ENCODE peak calls at places on chromosomes 7 and 10, in ten cellular contexts. One of them, this sample, is unnamed.

GRCh38 chr7:25314729-25315267 is 86.5 kb upstream of the NPVF start:
- DNase-seq in body of pancreas: peak; percentile 60
- DNase-seq in cardiac muscle cell: no peak
- DNase-seq in GM20000: no peak
- DNase-seq in astrocyte of the spinal cord: no peak
- DNase-seq in neural progenitor cell: no peak
- DNase-seq in dorsolateral prefrontal cortex: no peak
- DNase-seq in fibroblast of villous mesenchyme: peak; percentile 9
- DNase-seq in cardiac fibroblast: peak; percentile 48
- DNase-seq in hepatocyte: peak; percentile 51
- DNase-seq in this sample: no peak

GRCh38 chr7:68730194-68730593 is 868.1 kb upstream of the AUTS2 start:
- DNase-seq in cardiac fibroblast: no peak
- DNase-seq in body of pancreas: peak; percentile 8
- DNase-seq in GM20000: no peak
- DNase-seq in neural progenitor cell: no peak
- DNase-seq in cardiac muscle cell: no peak
- DNase-seq in astrocyte of the spinal cord: no peak
- DNase-seq in dorsolateral prefrontal cortex: no peak
- DNase-seq in fibroblast of villous mesenchyme: no peak
- DNase-seq in hepatocyte: peak; percentile 30
- DNase-seq in this sample: no peak

GRCh38 chr10:21526952-21527633 is 1.6 kb upstream of the SKIDA1 start:
- DNase-seq in dorsolateral prefrontal cortex: no peak
- DNase-seq in fibroblast of villous mesenchyme: peak; percentile 73
- DNase-seq in cardiac muscle cell: peak; percentile 63
- DNase-seq in hepatocyte: peak; percentile 77
- DNase-seq in GM20000: peak; percentile 73
- DNase-seq in astrocyte of the spinal cord: peak; percentile 76
- DNase-seq in neural progenitor cell: peak; percentile 80
- DNase-seq in body of pancreas: peak; percentile 71
- DNase-seq in cardiac fibroblast: peak; percentile 83
- DNase-seq in this sample: peak; percentile 55

GRCh38 chr7:57305192-57305748 is 144.7 kb upstream of the ZNF716 start:
- DNase-seq in cardiac muscle cell: no peak
- DNase-seq in dorsolateral prefrontal cortex: no peak
- DNase-seq in hepatocyte: no peak
- DNase-seq in fibroblast of villous mesenchyme: no peak
- DNase-seq in GM20000: no peak
- DNase-seq in astrocyte of the spinal cord: no peak
- DNase-seq in cardiac fibroblast: no peak
- DNase-seq in body of pancreas: no peak
- DNase-seq in neural progenitor cell: no peak
- DNase-seq in this sample: no peak

GRCh38 chr7:124761164-124761715 is 4.4 kb downstream of the GPR37 start:
- DNase-seq in neural progenitor cell: no peak
- DNase-seq in dorsolateral prefrontal cortex: no peak
- DNase-seq in astrocyte of the spinal cord: no peak
- DNase-seq in fibroblast of villous mesenchyme: no peak
- DNase-seq in cardiac muscle cell: no peak
- DNase-seq in GM20000: no peak
- DNase-seq in body of pancreas: no peak
- DNase-seq in hepatocyte: no peak
- DNase-seq in cardiac fibroblast: no peak
- DNase-seq in this sample: no peak

GRCh38 chr7:18474944-18475343 is 20.6 kb upstream of the HDAC9 start:
- DNase-seq in fibroblast of villous mesenchyme: no peak
- DNase-seq in cardiac fibroblast: no peak
- DNase-seq in neural progenitor cell: no peak
- DNase-seq in body of pancreas: no peak
- DNase-seq in GM20000: no peak
- DNase-seq in cardiac muscle cell: no peak
- DNase-seq in dorsolateral prefrontal cortex: no peak
- DNase-seq in astrocyte of the spinal cord: no peak
- DNase-seq in hepatocyte: no peak
- DNase-seq in this sample: no peak

GRCh38 chr7:53996856-53997255 is 545.3 kb upstream of the VSTM2A start:
- DNase-seq in dorsolateral prefrontal cortex: no peak
- DNase-seq in hepatocyte: peak; percentile 7
- DNase-seq in neural progenitor cell: no peak
- DNase-seq in fibroblast of villous mesenchyme: no peak
- DNase-seq in GM20000: no peak
- DNase-seq in astrocyte of the spinal cord: no peak
- DNase-seq in body of pancreas: no peak
- DNase-seq in cardiac fibroblast: no peak
- DNase-seq in cardiac muscle cell: no peak
- DNase-seq in this sample: no peak

GRCh38 chr10:73772280-73773151 is 9.3 kb upstream of the CHCHD1 start:
- DNase-seq in hepatocyte: peak; percentile 88
- DNase-seq in dorsolateral prefrontal cortex: peak; percentile 75
- DNase-seq in neural progenitor cell: peak; percentile 86
- DNase-seq in astrocyte of the spinal cord: peak; percentile 85
- DNase-seq in body of pancreas: peak; percentile 88
- DNase-seq in cardiac muscle cell: peak; percentile 82
- DNase-seq in GM20000: peak; percentile 89
- DNase-seq in cardiac fibroblast: peak; percentile 83
- DNase-seq in fibroblast of villous mesenchyme: peak; percentile 86
- DNase-seq in this sample: peak; percentile 82

GRCh38 chr10:23158370-23158769 is 33.7 kb upstream of the PTF1A start:
- DNase-seq in body of pancreas: peak; percentile 83
- DNase-seq in dorsolateral prefrontal cortex: peak; percentile 49
- DNase-seq in astrocyte of the spinal cord: peak; percentile 55
- DNase-seq in neural progenitor cell: peak; percentile 85
- DNase-seq in GM20000: peak; percentile 78
- DNase-seq in hepatocyte: peak; percentile 80
- DNase-seq in cardiac muscle cell: peak; percentile 81
- DNase-seq in cardiac fibroblast: peak; percentile 75
- DNase-seq in fibroblast of villous mesenchyme: peak; percentile 63
- DNase-seq in this sample: peak; percentile 79
- TF ChIP-seq CTCF in body of pancreas: peak; percentile 88
- TF ChIP-seq CTCF in dorsolateral prefrontal cortex: peak; percentile 90
- TF ChIP-seq CTCF in astrocyte of the spinal cord: peak; percentile 94
- TF ChIP-seq CTCF in neural progenitor cell: peak; percentile 75
- TF ChIP-seq CTCF in GM20000: peak; percentile 77
- TF ChIP-seq CTCF in hepatocyte: peak; percentile 67
- TF ChIP-seq CTCF in cardiac muscle cell: peak; percentile 86
- TF ChIP-seq CTCF in cardiac fibroblast: peak; percentile 89
- TF ChIP-seq CTCF in fibroblast of villous mesenchyme: peak; percentile 87
- TF ChIP-seq CTCF in this sample: peak; percentile 79

GRCh38 chr7:149871576-149871975 is 2.2 kb upstream of the ATP6V0E2 start:
- DNase-seq in dorsolateral prefrontal cortex: no peak
- DNase-seq in fibroblast of villous mesenchyme: no peak
- DNase-seq in cardiac muscle cell: no peak
- DNase-seq in hepatocyte: no peak
- DNase-seq in cardiac fibroblast: no peak
- DNase-seq in GM20000: no peak
- DNase-seq in astrocyte of the spinal cord: no peak
- DNase-seq in body of pancreas: no peak
- DNase-seq in neural progenitor cell: no peak
- DNase-seq in this sample: no peak

GRCh38 chr7:149872419-149873073 is 1.2 kb upstream of the ATP6V0E2 start:
- DNase-seq in astrocyte of the spinal cord: peak; percentile 83
- DNase-seq in neural progenitor cell: peak; percentile 72
- DNase-seq in cardiac fibroblast: peak; percentile 77
- DNase-seq in cardiac muscle cell: peak; percentile 77
- DNase-seq in body of pancreas: peak; percentile 75
- DNase-seq in hepatocyte: peak; percentile 89
- DNase-seq in GM20000: peak; percentile 74
- DNase-seq in dorsolateral prefrontal cortex: peak; percentile 92
- DNase-seq in fibroblast of villous mesenchyme: peak; percentile 86
- DNase-seq in this sample: peak; percentile 56

GRCh38 chr7:149873968-149874643 is at the start of gene ATP6V0E2:
- DNase-seq in fibroblast of villous mesenchyme: no peak
- DNase-seq in body of pancreas: no peak
- DNase-seq in hepatocyte: no peak
- DNase-seq in cardiac fibroblast: no peak
- DNase-seq in dorsolateral prefrontal cortex: no peak
- DNase-seq in GM20000: no peak
- DNase-seq in cardiac muscle cell: no peak
- DNase-seq in neural progenitor cell: no peak
- DNase-seq in astrocyte of the spinal cord: no peak
- DNase-seq in this sample: no peak

GRCh38 chr7:149874644-149875028 is 867 bp downstream of the ATP6V0E2 start:
- DNase-seq in body of pancreas: no peak
- DNase-seq in hepatocyte: no peak
- DNase-seq in GM20000: no peak
- DNase-seq in dorsolateral prefrontal cortex: no peak
- DNase-seq in cardiac fibroblast: no peak
- DNase-seq in astrocyte of the spinal cord: no peak
- DNase-seq in fibroblast of villous mesenchyme: no peak
- DNase-seq in neural progenitor cell: peak; percentile 37
- DNase-seq in cardiac muscle cell: no peak
- DNase-seq in this sample: no peak

DNA sequence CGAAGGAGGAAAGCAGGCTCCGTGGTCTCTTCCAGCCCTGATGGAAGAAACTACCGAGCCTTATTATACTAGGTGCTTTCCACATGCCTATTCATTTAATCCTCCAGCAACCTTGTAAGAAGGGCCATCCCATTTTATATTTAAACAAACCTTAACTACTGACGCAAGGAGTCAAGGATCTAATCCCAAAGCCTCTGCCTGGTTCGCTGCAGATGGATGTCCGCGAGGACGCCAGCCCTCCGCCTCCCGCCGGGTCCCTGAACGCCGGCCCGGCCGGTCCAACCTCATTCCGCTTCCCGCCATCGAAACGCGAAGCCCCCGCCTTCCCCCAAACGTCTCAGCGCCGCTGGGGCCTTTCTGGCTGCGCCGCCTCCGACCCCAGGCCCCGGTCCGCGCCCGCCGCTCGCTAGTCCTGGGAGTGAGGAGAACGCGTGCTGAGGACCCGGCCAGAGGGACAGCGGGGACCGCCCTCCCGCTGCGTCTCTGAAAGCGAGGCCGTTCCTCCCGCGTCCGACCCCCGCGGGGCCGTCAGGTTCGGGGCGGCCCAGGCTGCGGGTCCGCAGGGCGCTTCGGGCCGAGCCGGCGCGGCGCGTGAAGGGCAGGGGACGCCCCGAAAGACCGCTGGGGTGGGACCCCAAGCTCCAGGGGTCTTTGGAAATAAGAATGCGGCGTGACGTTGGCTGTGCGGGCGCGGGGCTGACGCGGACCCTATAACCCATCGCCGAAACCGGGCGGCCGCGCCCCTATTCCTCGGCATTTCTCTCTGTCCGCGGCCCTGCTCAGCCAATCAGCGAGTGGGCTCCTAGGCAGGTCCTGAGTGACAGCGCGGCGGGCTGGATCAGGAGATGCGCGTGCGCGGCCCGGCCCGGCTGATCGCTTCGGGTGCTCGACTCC is 448 bp upstream of the ATP6V0E2 start:
- DNase-seq in neural progenitor cell: peak; percentile 96
- DNase-seq in hepatocyte: peak; percentile 98
- DNase-seq in cardiac muscle cell: peak; percentile 97
- DNase-seq in cardiac fibroblast: peak; percentile 93
- DNase-seq in dorsolateral prefrontal cortex: peak; percentile 98
- DNase-seq in GM20000: peak; percentile 100
- DNase-seq in body of pancreas: peak; percentile 97
- DNase-seq in astrocyte of the spinal cord: peak; percentile 91
- DNase-seq in fibroblast of villous mesenchyme: peak; percentile 90
- DNase-seq in this sample: peak; percentile 100
- TF ChIP-seq CTCF in neural progenitor cell: no peak
- TF ChIP-seq CTCF in hepatocyte: no peak
- TF ChIP-seq CTCF in cardiac muscle cell: no peak
- TF ChIP-seq CTCF in cardiac fibroblast: no peak
- TF ChIP-seq CTCF in dorsolateral prefrontal cortex: peak; percentile 7
- TF ChIP-seq CTCF in GM20000: no peak
- TF ChIP-seq CTCF in body of pancreas: no peak
- TF ChIP-seq CTCF in astrocyte of the spinal cord: no peak
- TF ChIP-seq CTCF in fibroblast of villous mesenchyme: no peak
- TF ChIP-seq CTCF in this sample: no peak

GRCh38 chr7:36048141-36048901 is 104.7 kb upstream of the EEPD1 start:
- DNase-seq in body of pancreas: peak; percentile 12
- DNase-seq in cardiac muscle cell: no peak
- DNase-seq in dorsolateral prefrontal cortex: no peak
- DNase-seq in fibroblast of villous mesenchyme: peak; percentile 94
- DNase-seq in cardiac fibroblast: peak; percentile 90
- DNase-seq in hepatocyte: no peak
- DNase-seq in GM20000: no peak
- DNase-seq in neural progenitor cell: no peak
- DNase-seq in astrocyte of the spinal cord: peak; percentile 60
- DNase-seq in this sample: no peak

GRCh38 chr7:36045830-36046341 is 107.2 kb upstream of the EEPD1 start:
- DNase-seq in GM20000: no peak
- DNase-seq in neural progenitor cell: no peak
- DNase-seq in fibroblast of villous mesenchyme: no peak
- DNase-seq in hepatocyte: no peak
- DNase-seq in dorsolateral prefrontal cortex: no peak
- DNase-seq in astrocyte of the spinal cord: no peak
- DNase-seq in body of pancreas: no peak
- DNase-seq in cardiac fibroblast: no peak
- DNase-seq in cardiac muscle cell: no peak
- DNase-seq in this sample: no peak

GRCh38 chr7:36048902-36049240 is 104.2 kb upstream of the EEPD1 start:
- DNase-seq in cardiac fibroblast: no peak
- DNase-seq in hepatocyte: no peak
- DNase-seq in GM20000: no peak
- DNase-seq in astrocyte of the spinal cord: no peak
- DNase-seq in fibroblast of villous mesenchyme: peak; percentile 27
- DNase-seq in cardiac muscle cell: no peak
- DNase-seq in body of pancreas: no peak
- DNase-seq in dorsolateral prefrontal cortex: no peak
- DNase-seq in neural progenitor cell: no peak
- DNase-seq in this sample: no peak

GRCh38 chr7:36045275-36045674 is 107.8 kb upstream of the EEPD1 start:
- DNase-seq in dorsolateral prefrontal cortex: no peak
- DNase-seq in GM20000: no peak
- DNase-seq in fibroblast of villous mesenchyme: peak; percentile 79
- DNase-seq in body of pancreas: no peak
- DNase-seq in hepatocyte: no peak
- DNase-seq in neural progenitor cell: no peak
- DNase-seq in astrocyte of the spinal cord: no peak
- DNase-seq in cardiac muscle cell: no peak
- DNase-seq in cardiac fibroblast: peak; percentile 72
- DNase-seq in this sample: no peak

GRCh38 chr7:36047254-36047653 is 105.8 kb upstream of the EEPD1 start:
- DNase-seq in cardiac muscle cell: no peak
- DNase-seq in cardiac fibroblast: no peak
- DNase-seq in dorsolateral prefrontal cortex: no peak
- DNase-seq in neural progenitor cell: no peak
- DNase-seq in fibroblast of villous mesenchyme: peak; percentile 6
- DNase-seq in body of pancreas: no peak
- DNase-seq in hepatocyte: no peak
- DNase-seq in astrocyte of the spinal cord: no peak
- DNase-seq in GM20000: no peak
- DNase-seq in this sample: no peak
- TF ChIP-seq CTCF in cardiac muscle cell: peak; percentile 22
- TF ChIP-seq CTCF in cardiac fibroblast: peak; percentile 22
- TF ChIP-seq CTCF in dorsolateral prefrontal cortex: no peak
- TF ChIP-seq CTCF in neural progenitor cell: peak; percentile 19
- TF ChIP-seq CTCF in fibroblast of villous mesenchyme: peak; percentile 18
- TF ChIP-seq CTCF in body of pancreas: no peak
- TF ChIP-seq CTCF in hepatocyte: peak; percentile 16
- TF ChIP-seq CTCF in astrocyte of the spinal cord: no peak
- TF ChIP-seq CTCF in GM20000: no peak
- TF ChIP-seq CTCF in this sample: no peak

GRCh38 chr10:30755474-30755873 is 125.9 kb upstream of the LYZL2 start:
- DNase-seq in cardiac muscle cell: no peak
- DNase-seq in hepatocyte: peak; percentile 28
- DNase-seq in dorsolateral prefrontal cortex: no peak
- DNase-seq in astrocyte of the spinal cord: no peak
- DNase-seq in fibroblast of villous mesenchyme: peak; percentile 53
- DNase-seq in GM20000: no peak
- DNase-seq in cardiac fibroblast: peak; percentile 34
- DNase-seq in body of pancreas: no peak
- DNase-seq in neural progenitor cell: no peak
- DNase-seq in this sample: no peak

GRCh38 chr10:30758341-30758740 is 128.8 kb upstream of the LYZL2 start:
- DNase-seq in cardiac muscle cell: no peak
- DNase-seq in neural progenitor cell: no peak
- DNase-seq in dorsolateral prefrontal cortex: no peak
- DNase-seq in hepatocyte: no peak
- DNase-seq in fibroblast of villous mesenchyme: no peak
- DNase-seq in GM20000: no peak
- DNase-seq in astrocyte of the spinal cord: no peak
- DNase-seq in cardiac fibroblast: no peak
- DNase-seq in body of pancreas: no peak
- DNase-seq in this sample: no peak

GRCh38 chr10:30759423-30759822 is 129.9 kb upstream of the LYZL2 start:
- DNase-seq in cardiac fibroblast: no peak
- DNase-seq in hepatocyte: no peak
- DNase-seq in neural progenitor cell: no peak
- DNase-seq in GM20000: no peak
- DNase-seq in cardiac muscle cell: no peak
- DNase-seq in astrocyte of the spinal cord: peak; percentile 63
- DNase-seq in fibroblast of villous mesenchyme: peak; percentile 77
- DNase-seq in body of pancreas: no peak
- DNase-seq in dorsolateral prefrontal cortex: no peak
- DNase-seq in this sample: no peak

GRCh38 chr10:30756896-30757295 is 127.3 kb upstream of the LYZL2 start:
- DNase-seq in GM20000: no peak
- DNase-seq in cardiac fibroblast: no peak
- DNase-seq in cardiac muscle cell: no peak
- DNase-seq in neural progenitor cell: no peak
- DNase-seq in dorsolateral prefrontal cortex: no peak
- DNase-seq in hepatocyte: no peak
- DNase-seq in fibroblast of villous mesenchyme: no peak
- DNase-seq in astrocyte of the spinal cord: no peak
- DNase-seq in body of pancreas: no peak
- DNase-seq in this sample: no peak

GRCh38 chr10:30756151-30756550 is 126.6 kb upstream of the LYZL2 start:
- DNase-seq in GM20000: no peak
- DNase-seq in cardiac muscle cell: no peak
- DNase-seq in fibroblast of villous mesenchyme: no peak
- DNase-seq in cardiac fibroblast: no peak
- DNase-seq in hepatocyte: no peak
- DNase-seq in astrocyte of the spinal cord: no peak
- DNase-seq in body of pancreas: no peak
- DNase-seq in neural progenitor cell: no peak
- DNase-seq in dorsolateral prefrontal cortex: no peak
- DNase-seq in this sample: no peak
- TF ChIP-seq CTCF in GM20000: no peak
- TF ChIP-seq CTCF in cardiac muscle cell: no peak
- TF ChIP-seq CTCF in fibroblast of villous mesenchyme: no peak
- TF ChIP-seq CTCF in cardiac fibroblast: no peak
- TF ChIP-seq CTCF in hepatocyte: no peak
- TF ChIP-seq CTCF in astrocyte of the spinal cord: no peak
- TF ChIP-seq CTCF in body of pancreas: no peak
- TF ChIP-seq CTCF in neural progenitor cell: no peak
- TF ChIP-seq CTCF in dorsolateral prefrontal cortex: no peak
- TF ChIP-seq CTCF in this sample: no peak

This sample was measured in GM10248.